ENCODE peak calls at places on chromosomes 16 and 17, in five cellular contexts. X is T-helper 17 cell; I is stimulated activated CD8-positive, alpha-beta memory T cell treated with anti-CD3 and anti-CD28 coated beads, Interleukin-2, amount 100 ng/mL, for 48 hours; S is stimulated activated CD4-positive, alpha-beta T cell treated with anti-CD3 and anti-CD28 coated beads, Interleukin-2, amount 100 ng/mL, for 48 hours; N is DMS79 treated with DMSO at 0.1 percent for 48 hours. A is an unnamed sample.

GRCh38 chr17:38509008-38509771 is 80.9 kb downstream of the ARHGAP23 start:
- DNase-seq in X (peak; percentile 52), I (peak; percentile 58), S (peak; percentile 74), N (no peak), A (peak; percentile 73)

GRCh38 chr17:75576661-75577060 is 10.9 kb upstream of the MYO15B start:
- DNase-seq in X (no peak), I (no peak), S (no peak), N (no peak), A (no peak)

GRCh38 chr16:52491216-52491615 is 55.7 kb downstream of the TOX3 start:
- DNase-seq in X (no peak), I (no peak), S (no peak), N (no peak), A (no peak)

GRCh38 chr17:50213026-50214015 is 11.9 kb upstream of the COL1A1 start:
- DNase-seq in X (no peak), I (peak; percentile 39), S (no peak), N (no peak), A (no peak)

GRCh38 chr17:4849011-4849536 is 15.9 kb downstream of the MINK1 start:
- DNase-seq in X (no peak), I (no peak), S (no peak), N (no peak), A (no peak)

GRCh38 chr17:62186841-62187240 is 121.8 kb upstream of the MED13 start:
- DNase-seq in X (no peak), I (no peak), S (no peak), N (no peak), A (no peak)

GRCh38 chr16:67399749-67400704 is 6.7 kb upstream of the TPPP3 start:
- DNase-seq in X (no peak), I (no peak), S (no peak), N (no peak), A (no peak)

GRCh38 chr16:59412275-59412841 is 678.2 kb upstream of the GOT2 start:
- DNase-seq in X (no peak), I (no peak), S (no peak), N (peak; percentile 41), A (no peak)

GRCh38 chr16:13041646-13042045 is 140.2 kb downstream of the SHISA9 start:
- DNase-seq in X (no peak), I (no peak), S (no peak), N (no peak), A (no peak)

GRCh38 chr17:19551148-19551547 is 17.5 kb downstream of the SLC47A1 start:
- DNase-seq in X (no peak), I (no peak), S (no peak), N (no peak), A (no peak)

GRCh38 chr16:53159781-53160436 is 105.1 kb downstream of the CHD9 start:
- DNase-seq in X (no peak), I (no peak), S (no peak), N (no peak), A (no peak)

A was measured in T-helper 1 cell.